ENCODE peak calls at places on chromosomes 16 and 17, in eight cellular contexts. U, A, M, F, G, E, H and O are unnamed samples.

GRCh38 chr17:39018267-39019134 is 51.3 kb upstream of the FBXO47 start:
- DNase-seq in A (no peak), U (no peak), E (no peak), M (no peak), F (no peak), H (no peak), G (no peak), O (no peak)

GRCh38 chr16:24124291-24124690 is 131.8 kb upstream of the CACNG3 start:
- DNase-seq in H (no peak), A (no peak), F (no peak), M (no peak), E (no peak), U (peak; percentile 78), G (no peak), O (no peak)

GRCh38 chr17:17305282-17305801 is 2.2 kb downstream of the NT5M start:
- DNase-seq in H (no peak), G (no peak), A (no peak), U (no peak), F (peak; percentile 30), E (no peak), M (no peak), O (peak; percentile 63)

GRCh38 chr16:86019446-86020047 is 120.6 kb downstream of the IRF8 start:
- DNase-seq in U (peak; percentile 60), E (no peak), M (no peak), H (no peak), F (no peak), G (no peak), A (no peak), O (no peak)

GRCh38 chr16:54281535-54282201 is 4.9 kb downstream of the IRX3 start:
- DNase-seq in G (no peak), A (peak; percentile 43), E (no peak), H (no peak), M (no peak), F (no peak), U (peak; percentile 47), O (no peak)

GRCh38 chr17:31497994-31498826 is 106.7 kb downstream of the RAB11FIP4 start:
- DNase-seq in H (no peak), U (no peak), E (no peak), F (no peak), G (no peak), A (no peak), M (no peak), O (no peak)

GRCh38 chr17:11952610-11953009 is 44.7 kb downstream of the ZNF18 start:
- DNase-seq in U (no peak), E (no peak), G (no peak), F (no peak), A (no peak), M (no peak), H (no peak), O (no peak)

GRCh38 chr17:78957076-78957475 is 22.6 kb downstream of the LGALS3BP start:
- DNase-seq in U (no peak), M (no peak), A (no peak), E (no peak), F (no peak), G (no peak), H (no peak), O (no peak)

GRCh38 chr16:20849587-20850390 is 43.5 kb downstream of the REXO5 start:
- DNase-seq in U (peak; percentile 68), M (peak; percentile 26), H (no peak), A (peak; percentile 57), E (peak; percentile 82), F (peak; percentile 64), G (peak; percentile 81), O (peak; percentile 76)

GRCh38 chr17:76993636-76994035 is 125.4 kb downstream of the MGAT5B start:
- DNase-seq in F (no peak), U (no peak), A (no peak), H (no peak), G (no peak), E (no peak), M (no peak), O (no peak)

GRCh38 chr17:58333396-58334207 is 5.0 kb upstream of the TSPOAP1 start:
- DNase-seq in H (no peak), M (no peak), F (no peak), G (no peak), E (no peak), U (no peak), A (no peak), O (no peak)

GRCh38 chr17:58330544-58330996 is 2.0 kb upstream of the TSPOAP1 start:
- DNase-seq in M (no peak), E (no peak), U (no peak), A (no peak), H (no peak), F (no peak), G (no peak), O (peak; percentile 70)

GRCh38 chr17:58332720-58333395 is 4.3 kb upstream of the TSPOAP1 start:
- DNase-seq in A (no peak), G (no peak), H (no peak), U (no peak), E (no peak), F (no peak), M (no peak), O (peak; percentile 61)

GRCh38 chr17:58330997-58331814 is 2.6 kb upstream of the TSPOAP1 start:
- DNase-seq in H (no peak), U (no peak), E (no peak), F (no peak), M (no peak), A (no peak), G (no peak), O (peak; percentile 63)

GRCh38 chr17:58331815-58332719 is 3.5 kb upstream of the TSPOAP1 start:
- DNase-seq in M (no peak), A (no peak), H (no peak), E (peak; percentile 55), F (no peak), U (no peak), G (no peak), O (peak; percentile 87)
- TF ChIP-seq CTCF in M (no peak), A (no peak), H (no peak), E (no peak), F (no peak), U (no peak), G (no peak), O (no peak)

GRCh38 chr16:47308601-47309000 is 152.3 kb downstream of the ITFG1 start:
- DNase-seq in H (no peak), G (no peak), A (no peak), F (no peak), E (no peak), M (no peak), U (no peak), O (no peak)

GRCh38 chr16:47311738-47312505 is 148.9 kb downstream of the ITFG1 start:
- DNase-seq in U (peak; percentile 20), G (no peak), F (peak; percentile 32), M (no peak), E (no peak), A (no peak), H (no peak), O (no peak)

GRCh38 chr16:47304563-47304962 is 156.3 kb downstream of the ITFG1 start:
- DNase-seq in E (no peak), F (no peak), A (no peak), U (no peak), M (no peak), H (no peak), G (no peak), O (no peak)

GRCh38 chr16:47310792-47311211 is 150.1 kb downstream of the ITFG1 start:
- DNase-seq in U (no peak), E (no peak), A (no peak), M (no peak), H (no peak), G (no peak), F (no peak), O (no peak)

DNA sequence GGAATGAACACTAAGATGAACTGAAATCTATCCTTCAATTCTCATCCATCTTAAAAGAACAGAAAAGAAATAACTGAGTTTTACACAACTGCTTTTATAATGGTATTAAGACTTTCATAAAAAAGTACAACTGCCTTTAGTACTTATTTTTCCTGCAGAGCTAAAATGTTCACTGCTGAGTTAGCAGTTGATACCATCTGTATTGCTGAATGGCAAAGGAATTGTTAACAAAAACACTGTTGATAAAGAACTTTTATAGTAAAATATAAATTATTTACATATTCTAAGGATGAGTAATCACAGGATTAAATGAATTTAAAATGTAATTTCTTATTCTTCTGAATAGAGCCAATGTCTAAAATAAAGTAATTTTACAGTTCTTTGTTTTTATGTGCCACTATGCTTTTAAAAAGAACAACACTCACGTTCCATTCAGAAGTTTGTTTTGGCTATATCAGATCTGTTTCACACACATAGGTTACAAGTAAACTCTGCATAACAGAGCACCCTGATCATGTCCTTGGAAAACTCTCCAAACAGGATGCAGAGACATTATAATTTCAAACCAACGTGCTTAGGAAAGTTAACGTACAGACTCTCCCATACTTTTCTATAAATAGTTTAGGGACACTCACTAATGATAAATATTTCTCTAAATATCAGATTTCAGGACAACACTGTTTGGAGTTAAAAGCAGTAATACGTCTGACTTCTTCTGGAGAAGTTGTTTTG is 151.1 kb downstream of the ITFG1 start:
- DNase-seq in H (no peak), M (no peak), F (no peak), E (no peak), A (no peak), U (no peak), G (no peak), O (no peak)
- H3K27ac ChIP-seq in H (no peak overlapping the region), M (no peak overlapping the region), F (no peak overlapping the region), E (no peak overlapping the region), A (no peak overlapping the region), U (no peak overlapping the region), G (no peak overlapping the region), O (no peak overlapping the region)

GRCh38 chr16:58755989-58756649 is 22.0 kb upstream of the GOT2 start:
- DNase-seq in E (peak; percentile 58), U (peak; percentile 91), A (peak; percentile 40), G (peak; percentile 67), H (no peak), F (peak; percentile 79), M (peak; percentile 70), O (peak; percentile 81)
- TF ChIP-seq CTCF in E (peak; percentile 55), U (peak; percentile 80), A (peak; percentile 40), G (peak; percentile 75), H (peak; percentile 61), F (peak; percentile 66), M (peak; percentile 83), O (peak; percentile 59)

GRCh38 chr16:69833791-69834282 is 71.7 kb downstream of the WWP2 start:
- DNase-seq in A (no peak), E (no peak), H (no peak), F (no peak), U (peak; percentile 15), M (no peak), G (no peak), O (no peak)
- H3K27ac ChIP-seq in A (peak overlapping the region; percentile 29), E (peak overlapping the region; percentile 24), H (no peak overlapping the region), F (peak overlapping the region; percentile 18), U (no peak overlapping the region), M (peak overlapping the region; percentile 89), G (peak overlapping the region; percentile 24), O (no peak overlapping the region)

GRCh38 chr17:48522990-48523389 is 7.8 kb downstream of the HOXB1 start:
- DNase-seq in U (no peak), F (no peak), G (no peak), A (no peak), M (no peak), H (no peak), E (no peak), O (no peak)
- TF ChIP-seq CTCF in U (peak; percentile 21), F (no peak), G (no peak), A (no peak), M (peak; percentile 39), H (no peak), E (no peak), O (no peak)